ENCODE peak calls at places on chromosomes 13 and 19, in ten cellular contexts. W, V, D, C, S, H, F, U, T and R are unnamed samples.

GRCh38 chr13:27583645-27584044 is 36.7 kb downstream of the LNX2 start:
- DNase-seq in W (no peak), V (peak), D (no peak), C (no peak), S (no peak), H (no peak), F (no peak), U (peak), T (no peak), R (no peak)

GRCh38 chr19:31181535-31181934 is 167.7 kb downstream of the TSHZ3 start:
- DNase-seq in W (no peak), V (no peak), D (no peak), C (no peak), S (no peak), H (no peak), F (no peak), U (no peak), T (no peak), R (no peak)

GRCh38 chr13:42041684-42042035 is 6.8 kb upstream of the DGKH start:
- DNase-seq in W (no peak), V (peak), D (peak), C (no peak), S (no peak), H (no peak), F (no peak), U (peak), T (peak), R (peak)

GRCh38 chr19:37306383-37306963 is 64.4 kb upstream of the ZNF527 start:
- DNase-seq in W (no peak), V (no peak), D (no peak), C (no peak), S (no peak), H (no peak), F (no peak), U (no peak), T (no peak), R (no peak)

GRCh38 chr19:46861691-46862503 is 1.1 kb downstream of the ARHGAP35 start:
- DNase-seq in W (no peak), V (no peak), D (no peak), C (no peak), S (no peak), H (no peak), F (no peak), U (no peak), T (peak), R (no peak)

GRCh38 chr13:96650301-96650886 is 343.9 kb downstream of the OXGR1 start:
- DNase-seq in W (no peak), V (peak), D (no peak), C (no peak), S (no peak), H (no peak), F (peak), U (no peak), T (no peak), R (no peak)

GRCh38 chr13:99677388-99677951 is 176.2 kb downstream of the TM9SF2 start:
- DNase-seq in W (no peak), V (no peak), D (no peak), C (no peak), S (no peak), H (no peak), F (no peak), U (no peak), T (no peak), R (no peak)

GRCh38 chr13:76043882-76044281 is 407.8 kb downstream of the LMO7 start:
- DNase-seq in W (no peak), V (no peak), D (no peak), C (no peak), S (no peak), H (no peak), F (no peak), U (no peak), T (no peak), R (no peak)

GRCh38 chr13:80235559-80236296 is 105.2 kb downstream of the SPRY2 start:
- DNase-seq in W (no peak), V (peak), D (peak), C (no peak), S (no peak), H (no peak), F (peak), U (peak), T (no peak), R (no peak)

GRCh38 chr19:40497214-40497613 is 30.4 kb downstream of the SPTBN4 start:
- DNase-seq in W (no peak), V (no peak), D (no peak), C (no peak), S (no peak), H (no peak), F (no peak), U (no peak), T (no peak), R (no peak)

GRCh38 chr13:60661514-60661913 is 264.5 kb downstream of the TDRD3 start:
- DNase-seq in W (no peak), V (no peak), D (no peak), C (no peak), S (no peak), H (no peak), F (no peak), U (no peak), T (no peak), R (no peak)

GRCh38 chr13:41231786-41232185 is 31.6 kb downstream of the MTRF1 start:
- DNase-seq in W (no peak), V (peak), D (no peak), C (no peak), S (no peak), H (no peak), F (no peak), U (peak), T (no peak), R (no peak)

GRCh38 chr19:39765091-39766076 is 13.3 kb upstream of the LEUTX start:
- DNase-seq in W (no peak), V (peak), D (peak), C (peak), S (no peak), H (peak), F (peak), U (peak), T (no peak), R (no peak)

GRCh38 chr13:73933795-73934194 is 200.4 kb downstream of the KLF12 start:
- DNase-seq in W (no peak), V (no peak), D (no peak), C (no peak), S (no peak), H (no peak), F (no peak), U (no peak), T (no peak), R (no peak)

GRCh38 chr13:50222569-50223332 is 207.5 kb downstream of the KCNRG start:
- DNase-seq in W (peak), V (no peak), D (no peak), C (peak), S (no peak), H (no peak), F (no peak), U (peak), T (peak), R (no peak)

GRCh38 chr13:110575322-110576069 is 14.0 kb upstream of the RAB20 start:
- DNase-seq in W (no peak), V (peak), D (peak), C (no peak), S (no peak), H (no peak), F (peak), U (peak), T (no peak), R (peak)

GRCh38 chr19:6802336-6803035 is 30.0 kb downstream of the VAV1 start:
- DNase-seq in W (peak), V (peak), D (peak), C (peak), S (no peak), H (peak), F (peak), U (peak), T (peak), R (no peak)